ENCODE peak calls at places on chromosomes 11 and 22, in four cellular contexts. P is thoracic aorta, E is MM.1S, O is brain microvascular endothelial cell. Q is an unnamed sample.
A peak's percentile ranks its signal among the peaks of the same experiment; 100 is the strongest.

GRCh38 chr11:30342736-30343166 is 19.8 kb downstream of the ARL14EP start:
- DNase-seq in E (peak; percentile 88), P (no peak), O (no peak), Q (no peak)

GRCh38 chr11:2814751-2815150 is 70.8 kb downstream of the CDKN1C start:
- DNase-seq in O (no peak), P (no peak), E (no peak), Q (no peak)

GRCh38 chr11:59221438-59221837 is 8.7 kb upstream of the MPEG1 start:
- DNase-seq in P (no peak), E (no peak), O (peak; percentile 39), Q (peak; percentile 68)

GRCh38 chr22:49764151-49764581 is 63.5 kb downstream of the BRD1 start:
- DNase-seq in P (no peak), O (no peak), E (no peak), Q (no peak)

GRCh38 chr11:61787928-61788491 is 4.4 kb downstream of the TMEM258 start:
- DNase-seq in O (peak; percentile 59), P (no peak), E (no peak), Q (peak; percentile 42)

GRCh38 chr11:120096756-120097191 is 41.1 kb downstream of the TRIM29 start:
- DNase-seq in E (no peak), O (no peak), P (no peak), Q (no peak)

GRCh38 chr11:10694481-10695239 is 1.1 kb upstream of the IRAG1 start:
- DNase-seq in P (no peak), E (no peak), O (peak; percentile 41), Q (no peak)

GRCh38 chr11:87432006-87432405 is 394.3 kb downstream of the TMEM135 start:
- DNase-seq in O (no peak), P (no peak), E (no peak), Q (no peak)

GRCh38 chr11:83459802-83460201 is 173.6 kb upstream of the CCDC90B start:
- DNase-seq in E (no peak), O (no peak), P (no peak), Q (no peak)

GRCh38 chr22:42371112-42371900 is 60.9 kb downstream of the NFAM1 start:
- DNase-seq in E (no peak), O (no peak), P (no peak), Q (no peak)

GRCh38 chr11:120131941-120132644 is 5.8 kb downstream of the TRIM29 start:
- DNase-seq in O (no peak), P (no peak), E (no peak), Q (peak; percentile 54)

GRCh38 chr11:113849713-113850112 is 25.7 kb downstream of the USP28 start:
- DNase-seq in P (no peak), E (no peak), O (no peak), Q (no peak)

GRCh38 chr11:680970-681369 is 14.1 kb downstream of the DEAF1 start:
- DNase-seq in E (no peak), O (no peak), P (no peak), Q (no peak)

GRCh38 chr11:3894128-3894731 is 38.8 kb downstream of the STIM1 start:
- DNase-seq in O (no peak), E (no peak), P (no peak), Q (no peak)

GRCh38 chr22:33299245-33299956 is 241.2 kb upstream of the SYN3 start:
- DNase-seq in O (no peak), P (no peak), E (no peak), Q (no peak)

GRCh38 chr11:59011672-59012071 is 72.4 kb downstream of the GLYATL1 start:
- DNase-seq in P (no peak), E (peak; percentile 40), O (no peak), Q (no peak)

GRCh38 chr22:43109511-43109910 is 1.0 kb upstream of the BIK start:
- DNase-seq in P (no peak), E (no peak), O (no peak), Q (no peak)

GRCh38 chr22:19803736-19804267 is 43.2 kb downstream of the TBX1 start:
- DNase-seq in E (no peak), O (no peak), P (no peak), Q (no peak)

GRCh38 chr11:27282141-27282590 is 80.8 kb downstream of the CCDC34 start:
- DNase-seq in E (no peak), P (peak; percentile 26), O (peak; percentile 93), Q (peak; percentile 55)

GRCh38 chr11:46309669-46310288 is 32.3 kb downstream of the CREB3L1 start:
- DNase-seq in E (no peak), O (no peak), P (no peak), Q (no peak)

GRCh38 chr22:30523646-30524489 is 18.4 kb upstream of the SEC14L4 start:
- DNase-seq in P (no peak), E (no peak), O (no peak), Q (no peak)

GRCh38 chr22:45268167-45268957 is 16.4 kb upstream of the UPK3A start:
- DNase-seq in O (no peak), P (no peak), E (no peak), Q (no peak)

GRCh38 chr22:45164217-45165123 is 745 bp downstream of the NUP50 start:
- DNase-seq in P (no peak), E (peak; percentile 21), O (no peak), Q (no peak)

GRCh38 chr11:120210651-120211521 is at the start of gene OAF:
- DNase-seq in E (peak; percentile 94), P (no peak), O (peak; percentile 73), Q (peak; percentile 90)

GRCh38 chr22:17919276-17920144 is 104.9 kb downstream of the MICAL3 start:
- DNase-seq in E (no peak), P (no peak), O (no peak), Q (no peak)

GRCh38 chr11:123707606-123708205 is 33.8 kb downstream of the ZNF202 start:
- DNase-seq in P (no peak), O (peak; percentile 78), E (peak; percentile 57), Q (peak; percentile 78)

GRCh38 chr11:29336727-29337212 is 680.1 kb downstream of the KCNA4 start:
- DNase-seq in P (no peak), O (no peak), E (no peak), Q (no peak)

GRCh38 chr22:24803064-24803542 is 2.9 kb upstream of the SGSM1 start:
- DNase-seq in P (no peak), E (peak; percentile 32), O (peak; percentile 20), Q (peak; percentile 54)

GRCh38 chr11:134025086-134025437 is 43.8 kb upstream of the JAM3 start:
- DNase-seq in O (no peak), E (no peak), P (no peak), Q (peak; percentile 61)

GRCh38 chr22:22105364-22105763 is 122.8 kb upstream of the TOP3B start:
- DNase-seq in O (no peak), P (no peak), E (no peak), Q (no peak)

GRCh38 chr11:90251599-90251998 is 28.8 kb upstream of the CHORDC1 start:
- DNase-seq in P (no peak), E (no peak), O (no peak), Q (no peak)

GRCh38 chr11:82994615-82995014 is 77.1 kb downstream of the RAB30 start:
- DNase-seq in P (no peak), E (no peak), O (no peak), Q (no peak)

GRCh38 chr11:88799749-88800500 is 265.9 kb downstream of the GRM5 start:
- DNase-seq in P (no peak), E (no peak), O (no peak), Q (no peak)

GRCh38 chr11:2325719-2326118 is 23.9 kb downstream of the TSPAN32 start:
- DNase-seq in E (no peak), P (no peak), O (peak; percentile 11), Q (peak; percentile 30)

GRCh38 chr11:71458146-71459070 is 5.4 kb downstream of the NADSYN1 start:
- DNase-seq in P (no peak), O (no peak), E (no peak), Q (no peak)

GRCh38 chr22:23608583-23608982 is 23.5 kb downstream of the DRICH1 start:
- DNase-seq in E (no peak), P (no peak), O (peak; percentile 4), Q (peak; percentile 24)

GRCh38 chr11:126874831-126875230 is 125.7 kb downstream of the KIRREL3 start:
- DNase-seq in O (no peak), E (no peak), P (no peak), Q (no peak)
- TF ChIP-seq CTCF in O (peak; percentile 53), E (no peak), P (no peak), Q (no peak)

DNA sequence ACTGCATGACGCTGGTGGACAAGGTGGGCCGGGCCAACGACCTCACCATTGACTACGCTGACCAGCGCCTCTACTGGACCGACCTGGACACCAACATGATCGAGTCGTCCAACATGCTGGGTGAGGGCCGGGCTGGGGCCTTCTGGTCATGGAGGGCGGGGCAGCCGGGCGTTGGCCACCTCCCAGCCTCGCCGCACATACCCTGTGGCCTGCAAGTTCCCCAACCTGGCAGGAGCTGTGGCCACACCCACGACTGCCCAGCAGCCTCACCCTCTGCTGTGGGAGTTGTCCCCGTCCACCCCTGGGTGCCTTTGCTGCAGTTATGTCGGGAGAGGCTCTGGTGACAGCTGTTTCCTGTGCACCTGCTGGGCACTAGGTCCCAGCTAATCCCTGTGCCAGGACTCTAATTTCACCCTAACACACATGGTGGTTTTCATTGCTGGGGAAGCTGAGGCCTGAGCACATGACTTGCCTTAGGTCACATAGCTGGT is 49.0 kb upstream of the PPP6R3 start:
- DNase-seq in O (no peak), E (no peak), P (no peak), Q (no peak)
- TF ChIP-seq CTCF in O (no peak), E (no peak), P (no peak), Q (no peak)

DNA sequence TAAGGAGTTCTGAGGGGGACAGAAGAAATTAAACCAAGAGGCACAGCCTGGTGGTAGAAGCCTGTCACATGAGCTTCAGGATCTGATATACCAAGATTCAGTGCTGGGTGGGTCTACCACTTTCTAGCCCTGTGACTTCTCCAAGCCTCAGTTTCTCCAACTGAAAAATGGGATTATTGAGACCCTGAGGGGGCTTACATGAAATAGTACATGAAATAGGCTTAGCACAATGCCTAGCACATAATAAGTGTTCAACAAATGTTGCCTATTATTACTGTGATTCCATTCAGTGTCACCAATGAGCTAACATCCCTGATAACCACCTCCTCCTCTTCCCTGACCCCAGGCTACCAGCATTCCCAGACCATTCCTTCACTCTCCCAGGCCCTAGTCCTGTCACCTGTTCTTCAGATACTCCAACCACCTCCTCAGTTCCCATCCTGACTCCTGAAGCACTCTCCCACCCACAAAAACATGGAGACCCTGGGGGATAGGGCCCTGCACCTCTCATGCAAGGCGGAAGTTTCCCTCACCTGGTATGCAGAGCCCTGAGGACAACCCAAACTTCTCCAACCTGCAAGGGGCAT is 1.8 kb downstream of the TNKS1BP1 start:
- DNase-seq in P (no peak), O (no peak), E (no peak), Q (no peak)
- TF ChIP-seq CTCF in P (no peak), O (peak; percentile 11), E (no peak), Q (no peak)

GRCh38 chr22:27757928-27758525 is 43.5 kb downstream of the MN1 start:
- DNase-seq in P (no peak), E (no peak), O (no peak), Q (no peak)

GRCh38 chr22:27761652-27762051 is 39.9 kb downstream of the MN1 start:
- DNase-seq in P (no peak), O (no peak), E (no peak), Q (no peak)

GRCh38 chr22:27760474-27760873 is 41.1 kb downstream of the MN1 start:
- DNase-seq in O (no peak), E (no peak), P (no peak), Q (no peak)

GRCh38 chr22:27764722-27765236 is 36.8 kb downstream of the MN1 start:
- DNase-seq in P (no peak), O (no peak), E (no peak), Q (no peak)

DNA sequence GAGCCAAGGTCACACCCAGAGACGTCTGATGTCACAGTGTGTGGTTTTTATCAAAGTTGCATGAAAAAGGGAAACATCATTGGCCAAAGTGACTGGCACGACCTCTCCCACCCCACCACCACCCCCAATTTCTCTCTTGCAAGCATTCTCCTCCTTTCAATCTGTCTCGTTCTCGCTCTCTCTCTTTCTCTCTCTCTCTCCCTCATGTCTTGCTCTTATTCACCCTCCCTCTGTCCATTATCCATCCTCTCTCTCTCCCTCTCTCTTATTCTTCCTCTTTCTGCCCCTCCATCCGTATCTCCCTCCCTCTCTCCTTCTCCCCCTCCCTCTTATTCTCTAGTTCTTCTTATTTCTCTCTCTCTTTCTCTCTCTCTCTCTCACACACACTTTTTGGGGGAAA is 40.5 kb downstream of the MN1 start:
- DNase-seq in O (no peak), P (no peak), E (no peak), Q (no peak)
- TF ChIP-seq CTCF in O (no peak), P (no peak), E (no peak), Q (no peak)